ENCODE peak calls at places on chromosomes 2 and 18, in six cellular contexts. One of them, this sample, is unnamed. For H3K4me1, the result is how much of the 10 kb centered on the place peaks cover.

GRCh38 chr18:9615280-9615797 is 980 bp upstream of the PPP4R1 start:
- DNase-seq in mammary epithelial cell: no peak
- DNase-seq in tibial artery: no peak
- DNase-seq in IMR-90: no peak
- DNase-seq in gastrocnemius medialis: no peak
- DNase-seq in DND-41: peak
- DNase-seq in this sample: no peak

GRCh38 chr2:19649107-19649506 is 252.7 kb downstream of the TTC32 start:
- DNase-seq in DND-41: no peak
- DNase-seq in IMR-90: peak
- DNase-seq in gastrocnemius medialis: no peak
- DNase-seq in tibial artery: no peak
- DNase-seq in mammary epithelial cell: peak
- DNase-seq in this sample: no peak

GRCh38 chr2:241865957-241866858 is 3.3 kb upstream of the RTP5 start:
- DNase-seq in IMR-90: peak
- DNase-seq in DND-41: no peak
- DNase-seq in mammary epithelial cell: no peak
- DNase-seq in gastrocnemius medialis: no peak
- DNase-seq in tibial artery: no peak
- DNase-seq in this sample: no peak

GRCh38 chr18:27585602-27586173 is 400.6 kb upstream of the CHST9 start:
- DNase-seq in DND-41: no peak
- DNase-seq in tibial artery: no peak
- DNase-seq in gastrocnemius medialis: no peak
- DNase-seq in IMR-90: no peak
- DNase-seq in mammary epithelial cell: no peak
- DNase-seq in this sample: no peak

GRCh38 chr2:182901748-182902147 is 35.3 kb upstream of the FRZB start:
- DNase-seq in IMR-90: no peak
- DNase-seq in DND-41: no peak
- DNase-seq in mammary epithelial cell: no peak
- DNase-seq in tibial artery: no peak
- DNase-seq in gastrocnemius medialis: no peak
- DNase-seq in this sample: no peak

GRCh38 chr2:45199973-45200372 is 190.7 kb upstream of the SIX2 start:
- DNase-seq in IMR-90: no peak
- DNase-seq in DND-41: no peak
- DNase-seq in mammary epithelial cell: no peak
- DNase-seq in gastrocnemius medialis: peak
- DNase-seq in tibial artery: no peak
- DNase-seq in this sample: no peak

GRCh38 chr2:100936070-100936741 is 65.9 kb upstream of the RPL31 start:
- DNase-seq in tibial artery: no peak
- DNase-seq in gastrocnemius medialis: no peak
- DNase-seq in IMR-90: no peak
- DNase-seq in DND-41: no peak
- DNase-seq in mammary epithelial cell: no peak
- DNase-seq in this sample: no peak

GRCh38 chr2:46050489-46050888 is 246.7 kb upstream of the EPAS1 start:
- DNase-seq in mammary epithelial cell: no peak
- DNase-seq in tibial artery: no peak
- DNase-seq in DND-41: no peak
- DNase-seq in IMR-90: no peak
- DNase-seq in gastrocnemius medialis: no peak
- DNase-seq in this sample: no peak

GRCh38 chr2:149972039-149972438 is 384.5 kb upstream of the MMADHC start:
- DNase-seq in IMR-90: peak
- DNase-seq in DND-41: no peak
- DNase-seq in mammary epithelial cell: no peak
- DNase-seq in gastrocnemius medialis: no peak
- DNase-seq in tibial artery: no peak
- DNase-seq in this sample: no peak

GRCh38 chr18:36769611-36770314 is 59.0 kb downstream of the TPGS2 start:
- DNase-seq in tibial artery: no peak
- DNase-seq in gastrocnemius medialis: peak
- DNase-seq in DND-41: no peak
- DNase-seq in IMR-90: no peak
- DNase-seq in mammary epithelial cell: no peak
- DNase-seq in this sample: no peak

GRCh38 chr2:5365871-5366461 is 326.2 kb upstream of the SOX11 start:
- DNase-seq in gastrocnemius medialis: peak
- DNase-seq in tibial artery: no peak
- DNase-seq in mammary epithelial cell: peak
- DNase-seq in DND-41: peak
- DNase-seq in IMR-90: peak
- DNase-seq in this sample: no peak

GRCh38 chr2:225399509-225399908 is at the start of gene NYAP2:
- DNase-seq in DND-41: no peak
- DNase-seq in mammary epithelial cell: no peak
- DNase-seq in tibial artery: no peak
- DNase-seq in gastrocnemius medialis: no peak
- DNase-seq in IMR-90: no peak
- DNase-seq in this sample: no peak

GRCh38 chr2:225400546-225400945 is 1.0 kb downstream of the NYAP2 start:
- DNase-seq in IMR-90: no peak
- DNase-seq in tibial artery: no peak
- DNase-seq in mammary epithelial cell: no peak
- DNase-seq in DND-41: no peak
- DNase-seq in gastrocnemius medialis: no peak
- DNase-seq in this sample: no peak

GRCh38 chr2:225400060-225400511 is 576 bp downstream of the NYAP2 start:
- DNase-seq in mammary epithelial cell: peak
- DNase-seq in IMR-90: peak
- DNase-seq in gastrocnemius medialis: no peak
- DNase-seq in tibial artery: no peak
- DNase-seq in DND-41: peak
- DNase-seq in this sample: no peak

GRCh38 chr2:225402200-225402776 is 2.8 kb downstream of the NYAP2 start:
- DNase-seq in mammary epithelial cell: no peak
- DNase-seq in IMR-90: no peak
- DNase-seq in DND-41: no peak
- DNase-seq in gastrocnemius medialis: no peak
- DNase-seq in tibial artery: no peak
- DNase-seq in this sample: no peak

GRCh38 chr2:225401001-225401400 is 1.5 kb downstream of the NYAP2 start:
- DNase-seq in tibial artery: no peak
- DNase-seq in gastrocnemius medialis: no peak
- DNase-seq in DND-41: no peak
- DNase-seq in IMR-90: no peak
- DNase-seq in mammary epithelial cell: no peak
- DNase-seq in this sample: no peak
- H3K4me3 ChIP-seq in tibial artery: no peak
- H3K4me3 ChIP-seq in gastrocnemius medialis: no peak
- H3K4me3 ChIP-seq in DND-41: no peak
- H3K4me3 ChIP-seq in IMR-90: no peak
- H3K4me3 ChIP-seq in mammary epithelial cell: no peak
- H3K4me3 ChIP-seq in this sample: no peak

GRCh38 chr2:30219886-30220478 is 11.4 kb upstream of the LBH start:
- DNase-seq in tibial artery: no peak
- DNase-seq in IMR-90: no peak
- DNase-seq in DND-41: no peak
- DNase-seq in gastrocnemius medialis: no peak
- DNase-seq in mammary epithelial cell: no peak
- DNase-seq in this sample: no peak

GRCh38 chr2:30223413-30223874 is 7.9 kb upstream of the LBH start:
- DNase-seq in tibial artery: no peak
- DNase-seq in mammary epithelial cell: no peak
- DNase-seq in gastrocnemius medialis: no peak
- DNase-seq in DND-41: no peak
- DNase-seq in IMR-90: no peak
- DNase-seq in this sample: no peak

GRCh38 chr2:30221531-30221930 is 9.8 kb upstream of the LBH start:
- DNase-seq in mammary epithelial cell: peak
- DNase-seq in DND-41: no peak
- DNase-seq in gastrocnemius medialis: no peak
- DNase-seq in tibial artery: no peak
- DNase-seq in IMR-90: no peak
- DNase-seq in this sample: no peak

GRCh38 chr2:30222636-30223360 is 8.5 kb upstream of the LBH start:
- DNase-seq in mammary epithelial cell: no peak
- DNase-seq in IMR-90: no peak
- DNase-seq in gastrocnemius medialis: no peak
- DNase-seq in DND-41: no peak
- DNase-seq in tibial artery: no peak
- DNase-seq in this sample: no peak

DNA sequence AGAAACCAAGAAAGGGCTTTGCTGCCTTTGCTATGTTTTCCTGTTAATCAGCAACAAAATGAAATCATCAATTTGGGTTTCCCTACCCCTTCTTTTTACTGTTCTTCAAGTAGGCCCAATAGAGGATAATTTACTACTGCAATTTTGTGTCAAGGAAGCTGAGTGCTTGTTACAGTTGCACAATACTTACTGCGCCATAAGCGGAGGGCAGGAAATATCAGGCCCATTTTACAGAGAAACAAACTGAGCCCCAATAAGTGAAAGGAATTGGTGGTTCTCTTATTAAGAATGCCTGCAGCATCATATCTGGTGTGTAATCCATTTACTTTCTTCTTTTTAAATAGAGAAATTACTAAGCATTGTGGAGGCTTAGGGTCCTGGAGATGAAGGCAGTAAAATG is 9.3 kb upstream of the LBH start:
- DNase-seq in DND-41: no peak
- DNase-seq in mammary epithelial cell: no peak
- DNase-seq in tibial artery: no peak
- DNase-seq in IMR-90: no peak
- DNase-seq in gastrocnemius medialis: no peak
- DNase-seq in this sample: no peak
- H3K4me1 ChIP-seq in DND-41: under half
- H3K4me1 ChIP-seq in mammary epithelial cell: under half
- H3K4me1 ChIP-seq in tibial artery: under half
- H3K4me1 ChIP-seq in IMR-90: under half
- H3K4me1 ChIP-seq in gastrocnemius medialis: under half
- H3K4me1 ChIP-seq in this sample: under half

GRCh38 chr2:28390241-28390856 is 2.3 kb upstream of the FOSL2 start:
- DNase-seq in tibial artery: peak
- DNase-seq in DND-41: peak
- DNase-seq in IMR-90: peak
- DNase-seq in mammary epithelial cell: peak
- DNase-seq in gastrocnemius medialis: peak
- DNase-seq in this sample: peak
- TF ChIP-seq CTCF in tibial artery: no peak
- TF ChIP-seq CTCF in DND-41: no peak
- TF ChIP-seq CTCF in IMR-90: no peak
- TF ChIP-seq CTCF in mammary epithelial cell: no peak
- TF ChIP-seq CTCF in gastrocnemius medialis: peak
- TF ChIP-seq CTCF in this sample: no peak

GRCh38 chr18:23689616-23690504 is 607 bp downstream of the LAMA3 start:
- DNase-seq in IMR-90: no peak
- DNase-seq in DND-41: no peak
- DNase-seq in mammary epithelial cell: peak
- DNase-seq in gastrocnemius medialis: no peak
- DNase-seq in tibial artery: peak
- DNase-seq in this sample: no peak
- H3K4me3 ChIP-seq in IMR-90: peak
- H3K4me3 ChIP-seq in DND-41: no peak
- H3K4me3 ChIP-seq in mammary epithelial cell: peak
- H3K4me3 ChIP-seq in gastrocnemius medialis: peak
- H3K4me3 ChIP-seq in tibial artery: peak
- H3K4me3 ChIP-seq in this sample: peak

GRCh38 chr2:27954771-27955384 is 64.3 kb downstream of the BABAM2 start:
- DNase-seq in mammary epithelial cell: peak
- DNase-seq in gastrocnemius medialis: peak
- DNase-seq in tibial artery: peak
- DNase-seq in IMR-90: peak
- DNase-seq in DND-41: peak
- DNase-seq in this sample: peak
- H3K4me1 ChIP-seq in mammary epithelial cell: half or more
- H3K4me1 ChIP-seq in gastrocnemius medialis: half or more
- H3K4me1 ChIP-seq in tibial artery: under half
- H3K4me1 ChIP-seq in IMR-90: under half
- H3K4me1 ChIP-seq in DND-41: half or more
- H3K4me1 ChIP-seq in this sample: under half

GRCh38 chr2:62410015-62410453 is 96.0 kb downstream of the TMEM17 start:
- DNase-seq in gastrocnemius medialis: no peak
- DNase-seq in IMR-90: no peak
- DNase-seq in tibial artery: no peak
- DNase-seq in DND-41: no peak
- DNase-seq in mammary epithelial cell: no peak
- DNase-seq in this sample: no peak
- TF ChIP-seq CTCF in gastrocnemius medialis: no peak
- TF ChIP-seq CTCF in IMR-90: no peak
- TF ChIP-seq CTCF in tibial artery: no peak
- TF ChIP-seq CTCF in DND-41: no peak
- TF ChIP-seq CTCF in mammary epithelial cell: no peak
- TF ChIP-seq CTCF in this sample: no peak

GRCh38 chr2:215361211-215361875 is 49.5 kb downstream of the ATIC start:
- DNase-seq in mammary epithelial cell: no peak
- DNase-seq in tibial artery: no peak
- DNase-seq in gastrocnemius medialis: no peak
- DNase-seq in IMR-90: peak
- DNase-seq in DND-41: no peak
- DNase-seq in this sample: no peak
- H3K4me3 ChIP-seq in mammary epithelial cell: no peak
- H3K4me3 ChIP-seq in tibial artery: no peak
- H3K4me3 ChIP-seq in gastrocnemius medialis: no peak
- H3K4me3 ChIP-seq in IMR-90: no peak
- H3K4me3 ChIP-seq in DND-41: no peak
- H3K4me3 ChIP-seq in this sample: no peak